ENCODE peak calls at places on chromosomes 11 and 22, in seven cellular contexts. O is RCC 7860, X is nucleus accumbens, S is cerebellar cortex, E is posterior vena cava, V is body of pancreas, F is lower leg skin. H is an unnamed sample.
A peak's percentile ranks its signal among the peaks of the same experiment; 100 is the strongest.

GRCh38 chr11:67648140-67648795 is 2.3 kb downstream of the ACY3 start:
- DNase-seq in F (no peak), V (peak; percentile 81), X (no peak), E (peak; percentile 41), S (no peak), O (no peak), H (no peak)

GRCh38 chr11:111720801-111721494 is 45.2 kb downstream of the PPP2R1B start:
- DNase-seq in O (no peak), X (no peak), F (no peak), E (no peak), S (no peak), V (no peak), H (no peak)

GRCh38 chr22:30314918-30315317 is 11.8 kb downstream of the TBC1D10A start:
- DNase-seq in O (peak; percentile 83), E (no peak), S (no peak), X (no peak), V (no peak), F (no peak), H (peak; percentile 24)

GRCh38 chr11:68929706-68930605 is 26.3 kb downstream of the IGHMBP2 start:
- DNase-seq in E (no peak), X (no peak), S (no peak), F (no peak), O (no peak), V (no peak), H (no peak)

GRCh38 chr11:129324533-129325175 is 51.0 kb upstream of the BARX2 start:
- DNase-seq in S (no peak), E (no peak), V (peak; percentile 62), O (no peak), X (no peak), F (peak; percentile 86), H (no peak)

GRCh38 chr11:17579451-17579850 is 32.4 kb downstream of the OTOG start:
- DNase-seq in X (no peak), F (peak; percentile 73), S (no peak), V (no peak), O (no peak), E (no peak), H (no peak)

GRCh38 chr22:19970479-19971275 is 29.1 kb upstream of the TXNRD2 start:
- DNase-seq in O (peak; percentile 21), E (peak; percentile 92), X (peak; percentile 55), F (peak; percentile 94), S (peak; percentile 73), V (peak; percentile 75), H (peak; percentile 75)

GRCh38 chr11:64340671-64341335 is 799 bp downstream of the CCDC88B start:
- DNase-seq in O (no peak), X (no peak), S (no peak), F (no peak), V (peak; percentile 24), E (peak; percentile 87), H (peak; percentile 76)

GRCh38 chr22:40128989-40129388 is 48.7 kb upstream of the TNRC6B start:
- DNase-seq in V (no peak), O (no peak), S (no peak), X (no peak), F (no peak), E (no peak), H (no peak)

GRCh38 chr11:120180571-120181445 is 30.0 kb upstream of the OAF start:
- DNase-seq in E (peak; percentile 79), S (no peak), V (no peak), F (peak; percentile 83), X (no peak), O (peak; percentile 8), H (no peak)

GRCh38 chr22:32142600-32142999 is 16.5 kb downstream of the C22orf42 start:
- DNase-seq in S (no peak), F (no peak), V (no peak), E (no peak), O (no peak), X (no peak), H (no peak)

H was measured in CD8-positive, alpha-beta memory T cell.